ENCODE peak calls at places on chromosomes 3 and 15, in four cellular contexts. E is MM.1S, L is Caco-2, F is heart left ventricle. M is an unnamed sample. For H3K4me1 and H3K36me3, the result is how much of the 10 kb centered on the place peaks cover.

GRCh38 chr3:172643780-172644179 is 67.1 kb downstream of the NCEH1 start:
- DNase-seq in E (no peak), L (no peak), F (no peak), M (no peak)

GRCh38 chr3:117790256-117790987 is 1080.8 kb downstream of the TUSC7 start:
- DNase-seq in E (no peak), L (no peak), F (no peak), M (no peak)

GRCh38 chr3:98984024-98984423 is 82.5 kb upstream of the DCBLD2 start:
- DNase-seq in E (no peak), L (no peak), F (no peak), M (no peak)

GRCh38 chr3:109729111-109729510 is 391.8 kb upstream of the DPPA4 start:
- DNase-seq in E (no peak), L (no peak), F (no peak), M (no peak)

GRCh38 chr3:110624571-110624970 is 447.0 kb upstream of the NECTIN3 start:
- DNase-seq in E (no peak), L (no peak), F (no peak), M (no peak)

GRCh38 chr3:60048447-60048848 is 998.6 kb upstream of the CFAP20DC start:
- DNase-seq in E (no peak), L (no peak), F (no peak), M (no peak)

GRCh38 chr3:138334608-138335007 is 5.0 kb upstream of the NME9 start:
- DNase-seq in E (no peak), L (no peak), F (no peak), M (no peak)

GRCh38 chr15:77091072-77091471 is 20.2 kb upstream of the TSPAN3 start:
- DNase-seq in E (no peak), L (no peak), F (no peak), M (no peak)

GRCh38 chr15:66154581-66154980 is 99.0 kb downstream of the MEGF11 start:
- DNase-seq in E (no peak), L (no peak), F (no peak), M (no peak)

GRCh38 chr3:126557761-126558160 is 971 bp downstream of the C3orf22 start:
- DNase-seq in E (no peak), L (no peak), F (no peak), M (no peak)

GRCh38 chr3:19945405-19946290 is 1.2 kb upstream of the RAB5A start:
- DNase-seq in E (no peak), L (peak), F (no peak), M (no peak)

GRCh38 chr15:91515188-91515754 is 338.2 kb upstream of the SLCO3A1 start:
- DNase-seq in E (peak), L (no peak), F (peak), M (no peak)

GRCh38 chr3:123636431-123636841 is 51.6 kb upstream of the HACD2 start:
- DNase-seq in E (no peak), L (peak), F (no peak), M (no peak)

GRCh38 chr3:63753567-63753966 is 65.5 kb upstream of the C3orf49 start:
- DNase-seq in E (no peak), L (peak), F (no peak), M (no peak)

GRCh38 chr15:97783240-97783639 is 177.3 kb upstream of the ARRDC4 start:
- DNase-seq in E (no peak), L (no peak), F (no peak), M (no peak)

GRCh38 chr3:125154800-125155269 is 57.7 kb downstream of the SLC12A8 start:
- DNase-seq in E (peak), L (no peak), F (no peak), M (no peak)

GRCh38 chr3:114290911-114291901 is 2.6 kb upstream of the TIGIT start:
- DNase-seq in E (peak), L (peak), F (peak), M (peak)

GRCh38 chr3:160810360-160810759 is 54.3 kb downstream of the PPM1L start:
- DNase-seq in E (no peak), L (no peak), F (no peak), M (no peak)

GRCh38 chr15:75578206-75578947 is 738 bp downstream of the PTPN9 start:
- DNase-seq in E (peak), L (peak), F (peak), M (no peak)

GRCh38 chr3:49799761-49800160 is at the start of gene CDHR4:
- DNase-seq in E (no peak), L (no peak), F (no peak), M (peak)

GRCh38 chr15:59174161-59174845 is 32.3 kb upstream of the LDHAL6B start:
- DNase-seq in E (no peak), L (no peak), F (no peak), M (no peak)

GRCh38 chr15:59174846-59175831 is 31.5 kb upstream of the LDHAL6B start:
- DNase-seq in E (peak), L (peak), F (peak), M (peak)

GRCh38 chr15:59170998-59171397 is 35.6 kb upstream of the LDHAL6B start:
- DNase-seq in E (no peak), L (no peak), F (no peak), M (no peak)

GRCh38 chr15:59172289-59172901 is 34.2 kb upstream of the LDHAL6B start:
- DNase-seq in E (peak), L (no peak), F (no peak), M (no peak)

GRCh38 chr15:59173194-59173593 is 33.4 kb upstream of the LDHAL6B start:
- DNase-seq in E (no peak), L (no peak), F (no peak), M (no peak)
- H3K4me1 ChIP-seq in E (under half), L (under half), F (under half), M (under half)

GRCh38 chr15:70064441-70064840 is 33.3 kb downstream of the TLE3 start:
- DNase-seq in E (no peak), L (no peak), F (no peak), M (no peak)

GRCh38 chr15:70065006-70065722 is 32.6 kb downstream of the TLE3 start:
- DNase-seq in E (no peak), L (no peak), F (no peak), M (no peak)

GRCh38 chr15:70067011-70067410 is 30.7 kb downstream of the TLE3 start:
- DNase-seq in E (no peak), L (no peak), F (no peak), M (no peak)

GRCh38 chr15:70066004-70066403 is 31.7 kb downstream of the TLE3 start:
- DNase-seq in E (no peak), L (no peak), F (no peak), M (no peak)

GRCh38 chr15:70066422-70066821 is 31.3 kb downstream of the TLE3 start:
- DNase-seq in E (no peak), L (no peak), F (no peak), M (no peak)
- H3K36me3 ChIP-seq in E (under half), L (under half), F (under half), M (under half)

DNA sequence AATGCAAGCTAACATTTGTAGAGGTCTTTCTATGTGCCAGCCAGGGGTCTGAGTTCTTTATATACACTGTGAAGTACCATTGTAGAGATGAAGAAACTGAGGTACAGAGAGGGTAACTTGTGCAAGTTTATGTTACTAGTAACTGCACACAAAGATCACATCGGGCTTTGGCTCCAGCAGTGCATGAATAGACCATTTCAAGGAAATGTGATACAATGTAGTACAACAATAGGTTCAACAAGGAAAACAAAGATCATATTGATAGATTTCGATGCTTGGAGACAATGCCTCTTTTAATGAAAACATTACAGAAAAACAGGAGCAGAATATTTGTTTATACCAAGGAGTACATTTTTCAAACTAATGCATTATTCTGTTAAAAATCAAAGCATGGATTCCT is 115.3 kb downstream of the POLR2M start:
- DNase-seq in E (no peak), L (no peak), F (no peak), M (no peak)
- H3K4me1 ChIP-seq in E (under half), L (under half), F (under half), M (under half)

DNA sequence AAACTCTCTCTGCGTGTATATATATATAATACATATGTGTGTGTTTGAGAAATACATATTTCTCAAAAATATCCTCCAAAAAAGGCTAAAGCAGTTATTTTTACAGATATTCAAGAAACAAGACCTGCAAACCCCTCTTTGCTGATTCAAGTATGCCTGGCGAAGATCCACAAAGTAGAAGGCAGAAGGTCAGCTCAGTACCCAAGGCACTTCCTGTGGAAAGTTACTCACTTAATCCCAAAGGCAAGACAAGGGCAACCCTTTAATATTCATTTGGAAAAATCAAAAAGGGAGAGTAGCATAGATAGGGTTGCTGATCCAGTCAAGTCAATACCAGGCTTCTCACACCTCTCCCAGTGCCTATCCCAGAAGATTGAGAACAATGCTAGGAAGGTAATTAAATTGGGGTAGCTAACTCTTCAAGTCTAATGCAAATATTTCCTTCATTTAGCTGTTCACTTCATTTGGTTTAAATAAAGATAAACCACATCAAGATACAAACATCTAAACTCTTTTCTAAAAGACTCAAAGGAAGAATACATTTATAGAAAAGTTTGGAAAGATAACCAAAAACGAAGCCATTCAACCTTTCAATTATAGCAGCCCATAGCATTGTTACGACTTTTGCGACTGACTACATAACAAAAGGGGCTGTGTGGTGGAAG is 7.2 kb downstream of the COX17 start:
- DNase-seq in E (no peak), L (no peak), F (no peak), M (no peak)
- H3K36me3 ChIP-seq in E (under half), L (under half), F (under half), M (under half)

GRCh38 chr3:47158208-47158607 is 5.7 kb downstream of the SETD2 start:
- DNase-seq in E (no peak), L (no peak), F (no peak), M (no peak)
- H3K4me1 ChIP-seq in E (under half), L (under half), F (half or more), M (under half)

GRCh38 chr3:128889139-128889894 is 9.9 kb downstream of the ACAD9 start:
- DNase-seq in E (no peak), L (no peak), F (no peak), M (no peak)
- H3K36me3 ChIP-seq in E (under half), L (under half), F (under half), M (under half)

GRCh38 chr3:150419076-150419868 is 11.2 kb downstream of the TSC22D2 start:
- DNase-seq in E (no peak), L (no peak), F (no peak), M (no peak)
- H3K4me1 ChIP-seq in E (under half), L (under half), F (half or more), M (under half)

DNA sequence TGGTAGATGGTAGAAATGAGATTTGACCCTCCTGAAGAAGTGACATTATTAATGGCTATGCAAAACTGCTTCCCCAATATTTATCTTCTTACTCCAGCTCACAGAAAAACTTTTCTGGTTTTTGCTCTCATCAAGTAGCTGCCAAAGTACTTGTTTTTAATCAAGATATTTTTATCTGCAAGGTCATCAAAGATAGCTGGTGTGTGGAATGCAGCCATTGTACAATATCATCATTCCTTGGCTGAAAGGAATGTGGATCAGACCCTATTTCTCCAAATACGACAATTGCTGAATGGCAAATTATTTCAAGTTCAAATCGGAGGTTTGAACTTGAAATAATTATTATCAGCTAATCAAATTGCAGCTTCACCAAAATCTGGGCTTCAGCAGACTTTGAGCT is 126.9 kb upstream of the SLC7A14 start:
- DNase-seq in E (no peak), L (no peak), F (no peak), M (no peak)
- H3K36me3 ChIP-seq in E (under half), L (under half), F (under half), M (under half)

GRCh38 chr3:48440590-48440958 is 517 bp downstream of the TMA7 start:
- DNase-seq in E (peak), L (no peak), F (no peak), M (no peak)
- H3K4me1 ChIP-seq in E (under half), L (under half), F (under half), M (under half)

GRCh38 chr15:64854526-64854925 is 12.8 kb downstream of the PLEKHO2 start:
- DNase-seq in E (no peak), L (no peak), F (no peak), M (no peak)

GRCh38 chr15:64855206-64856000 is 13.7 kb downstream of the PLEKHO2 start:
- DNase-seq in E (no peak), L (no peak), F (no peak), M (no peak)

GRCh38 chr15:64857421-64857820 is 15.7 kb downstream of the PLEKHO2 start:
- DNase-seq in E (no peak), L (no peak), F (no peak), M (no peak)

GRCh38 chr15:64858136-64858535 is 16.4 kb downstream of the PLEKHO2 start:
- DNase-seq in E (no peak), L (no peak), F (no peak), M (no peak)

GRCh38 chr15:64856429-64857145 is 14.9 kb downstream of the PLEKHO2 start:
- DNase-seq in E (no peak), L (no peak), F (no peak), M (no peak)
- H3K36me3 ChIP-seq in E (under half), L (under half), F (under half), M (under half)